ENCODE peak calls at places on chromosome 18, in ten cellular contexts. A is aorta; T is substantia nigra; X is activated CD8-positive, alpha-beta memory T cell treated with anti-CD3 and anti-CD28 coated beads, Interleukin-2, amount 10 ng/mL, durations not matched to agents 7 days and 5 days; U is NCI-H146; W is ureter; P is occipital lobe; Q is NCI-H510A treated with DMSO at 0.1 percent for 48 hours; N is T follicular helper cell; Z is stimulated activated CD8-positive, alpha-beta memory T cell treated with anti-CD3 and anti-CD28 coated beads, Interleukin-7, amount 100 ng/mL, for 24 hours. R is an unnamed sample.

GRCh38 chr18:12703714-12704113 is 872 bp downstream of the PSMG2 start:
- DNase-seq in A (no peak), T (no peak), X (no peak), U (peak), W (no peak), P (no peak), Q (no peak), N (no peak), Z (no peak), R (no peak)

GRCh38 chr18:59556265-59556664 is 141.0 kb downstream of the CCBE1 start:
- DNase-seq in A (no peak), T (no peak), X (no peak), U (peak), W (no peak), P (no peak), Q (no peak), N (no peak), Z (no peak), R (no peak)

GRCh38 chr18:34999734-35000397 is 41.3 kb upstream of the MAPRE2 start:
- DNase-seq in A (no peak), T (no peak), X (no peak), U (no peak), W (no peak), P (no peak), Q (peak), N (no peak), Z (no peak), R (no peak)

GRCh38 chr18:76494181-76494540 is 881 bp downstream of the ZNF516 start:
- DNase-seq in A (peak), T (peak), X (no peak), U (peak), W (peak), P (no peak), Q (peak), N (no peak), Z (no peak), R (peak)

GRCh38 chr18:58194028-58194427 is 150.0 kb downstream of the NEDD4L start:
- DNase-seq in A (no peak), T (no peak), X (no peak), U (peak), W (no peak), P (no peak), Q (peak), N (no peak), Z (no peak), R (no peak)

GRCh38 chr18:55440988-55441387 is 147.0 kb downstream of the TCF4 start:
- DNase-seq in A (no peak), T (no peak), X (no peak), U (no peak), W (no peak), P (no peak), Q (no peak), N (no peak), Z (no peak), R (no peak)

GRCh38 chr18:23401400-23402347 is 51.4 kb upstream of the RIOK3 start:
- DNase-seq in A (no peak), T (peak), X (no peak), U (peak), W (no peak), P (no peak), Q (peak), N (no peak), Z (no peak), R (no peak)

GRCh38 chr18:51563401-51563800 is 365.9 kb upstream of the MEX3C start:
- DNase-seq in A (no peak), T (no peak), X (no peak), U (no peak), W (no peak), P (no peak), Q (no peak), N (no peak), Z (no peak), R (no peak)

GRCh38 chr18:36934884-36935283 is 106.0 kb downstream of the KIAA1328 start:
- DNase-seq in A (no peak), T (no peak), X (no peak), U (no peak), W (no peak), P (no peak), Q (no peak), N (no peak), Z (no peak), R (no peak)

GRCh38 chr18:44899832-44900231 is 219.1 kb downstream of the SETBP1 start:
- DNase-seq in A (no peak), T (no peak), X (no peak), U (no peak), W (no peak), P (no peak), Q (no peak), N (no peak), Z (no peak), R (no peak)

GRCh38 chr18:55139307-55139706 is 180.0 kb upstream of the CCDC68 start:
- DNase-seq in A (no peak), T (no peak), X (no peak), U (no peak), W (no peak), P (no peak), Q (no peak), N (no peak), Z (no peak), R (no peak)

R was measured in upper lobe of left lung.